ENCODE peak calls at places on chromosomes 11 and 22, in seven cellular contexts. A is A549, N is lung, I is breast epithelium, H is neural progenitor cell, J is left lung, D is cardiac muscle cell. U is an unnamed sample. For H3K9me3, the result is how much of the 10 kb centered on the place peaks cover.

GRCh38 chr11:62547691-62548281 is 1.2 kb upstream of the AHNAK start:
- DNase-seq in A (peak), N (no peak), I (peak), H (peak), J (no peak), D (peak), U (no peak)

GRCh38 chr11:32659672-32660071 is 76.0 kb downstream of the EIF3M start:
- DNase-seq in A (no peak), N (no peak), I (no peak), H (no peak), J (no peak), D (no peak), U (no peak)

GRCh38 chr11:32713496-32713895 is 81.0 kb downstream of the CCDC73 start:
- DNase-seq in A (peak), N (no peak), I (no peak), H (peak), J (no peak), D (peak), U (no peak)

GRCh38 chr22:37007666-37008065 is 11.6 kb downstream of the TST start:
- DNase-seq in A (no peak), N (no peak), I (no peak), H (peak), J (no peak), D (no peak), U (no peak)

GRCh38 chr11:35526370-35526792 is 965 bp upstream of the PAMR1 start:
- DNase-seq in A (peak), N (no peak), I (no peak), H (peak), J (no peak), D (no peak), U (no peak)

GRCh38 chr22:29320546-29320945 is 5.0 kb upstream of the RASL10A start:
- DNase-seq in A (no peak), N (no peak), I (no peak), H (no peak), J (no peak), D (no peak), U (no peak)

GRCh38 chr11:69840371-69841169 is 21.4 kb upstream of the FGF3 start:
- DNase-seq in A (no peak), N (no peak), I (no peak), H (peak), J (no peak), D (no peak), U (no peak)

GRCh38 chr11:46345881-46346484 is 1.3 kb upstream of the DGKZ start:
- DNase-seq in A (no peak), N (no peak), I (no peak), H (no peak), J (no peak), D (no peak), U (no peak)

GRCh38 chr22:43007519-43008102 is 7.3 kb downstream of the PACSIN2 start:
- DNase-seq in A (no peak), N (peak), I (no peak), H (no peak), J (no peak), D (peak), U (no peak)

GRCh38 chr11:44730775-44731174 is 4.0 kb downstream of the TSPAN18 start:
- DNase-seq in A (no peak), N (no peak), I (no peak), H (no peak), J (no peak), D (no peak), U (no peak)

GRCh38 chr22:23832226-23833016 is 6.4 kb downstream of the DERL3 start:
- DNase-seq in A (no peak), N (no peak), I (no peak), H (no peak), J (peak), D (no peak), U (no peak)

GRCh38 chr11:47917643-47918369 is 62.6 kb upstream of the PTPRJ start:
- DNase-seq in A (peak), N (peak), I (peak), H (no peak), J (peak), D (peak), U (no peak)

GRCh38 chr11:46361283-46362145 is 14.3 kb downstream of the DGKZ start:
- DNase-seq in A (no peak), N (peak), I (no peak), H (no peak), J (peak), D (peak), U (no peak)

GRCh38 chr11:124895471-124895971 is 2.1 kb downstream of the ROBO4 start:
- DNase-seq in A (no peak), N (no peak), I (no peak), H (no peak), J (no peak), D (no peak), U (no peak)

GRCh38 chr11:93655047-93655446 is 6.4 kb upstream of the CEP295 start:
- DNase-seq in A (no peak), N (no peak), I (no peak), H (no peak), J (no peak), D (no peak), U (no peak)

GRCh38 chr11:86219291-86220193 is 25.0 kb upstream of the EED start:
- DNase-seq in A (no peak), N (no peak), I (no peak), H (no peak), J (no peak), D (no peak), U (no peak)

GRCh38 chr11:121138259-121138658 is 37.2 kb downstream of the TECTA start:
- DNase-seq in A (no peak), N (no peak), I (no peak), H (no peak), J (no peak), D (no peak), U (no peak)

GRCh38 chr11:115720537-115721308 is 216.5 kb upstream of the CADM1 start:
- DNase-seq in A (no peak), N (no peak), I (no peak), H (no peak), J (no peak), D (peak), U (no peak)

GRCh38 chr22:31046591-31047226 is 34.4 kb upstream of the SMTN start:
- DNase-seq in A (no peak), N (peak), I (no peak), H (no peak), J (no peak), D (peak), U (no peak)

GRCh38 chr11:34546511-34547206 is 33.1 kb upstream of the ELF5 start:
- DNase-seq in A (no peak), N (no peak), I (no peak), H (peak), J (no peak), D (no peak), U (no peak)

GRCh38 chr11:75204685-75205667 is 35.6 kb upstream of the TPBGL start:
- DNase-seq in A (peak), N (peak), I (peak), H (peak), J (peak), D (peak), U (peak)

GRCh38 chr22:48035897-48036296 is 1273.4 kb downstream of the TBC1D22A start:
- DNase-seq in A (no peak), N (no peak), I (no peak), H (no peak), J (no peak), D (no peak), U (no peak)

GRCh38 chr22:48042621-48043395 is 1280.4 kb downstream of the TBC1D22A start:
- DNase-seq in A (no peak), N (no peak), I (no peak), H (no peak), J (no peak), D (no peak), U (no peak)

GRCh38 chr22:48044484-48045060 is 1282.1 kb downstream of the TBC1D22A start:
- DNase-seq in A (no peak), N (no peak), I (no peak), H (no peak), J (no peak), D (no peak), U (no peak)

GRCh38 chr22:48037618-48038017 is 1275.2 kb downstream of the TBC1D22A start:
- DNase-seq in A (no peak), N (no peak), I (no peak), H (no peak), J (no peak), D (no peak), U (no peak)

DNA sequence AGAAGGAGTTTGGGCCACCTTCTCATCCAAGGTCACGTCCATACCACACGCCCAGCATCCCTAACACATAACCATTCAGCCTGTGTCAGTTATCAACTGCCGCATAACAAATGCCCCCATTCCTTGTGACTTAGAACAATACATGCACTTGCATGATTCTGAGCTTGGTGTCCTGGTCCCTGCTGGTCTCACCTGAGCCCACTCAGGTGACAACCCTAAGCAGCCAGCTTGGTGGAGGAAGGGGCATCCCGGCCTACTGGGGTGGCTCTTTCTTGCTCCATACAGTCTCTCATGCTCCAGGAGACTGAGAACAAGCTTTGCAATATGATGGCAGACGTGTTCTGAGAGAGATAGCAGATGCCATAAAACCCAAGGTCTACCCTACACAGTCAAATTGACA is 1276.9 kb downstream of the TBC1D22A start:
- DNase-seq in A (no peak), N (no peak), I (no peak), H (no peak), J (no peak), D (no peak), U (no peak)
- H3K9me3 ChIP-seq in A (under half), N (under half), I (under half), H (under half), J (under half), D (under half), U (under half)

GRCh38 chr11:58863697-58864096 is 19.2 kb upstream of the GLYATL2 start:
- DNase-seq in A (no peak), N (no peak), I (no peak), H (no peak), J (no peak), D (no peak), U (no peak)
- H3K9me3 ChIP-seq in A (under half), N (under half), I (under half), H (under half), J (under half), D (under half), U (under half)

GRCh38 chr22:26804315-26804714 is 146.9 kb downstream of the MIAT start:
- DNase-seq in A (no peak), N (no peak), I (no peak), H (no peak), J (no peak), D (no peak), U (no peak)
- H3K9me3 ChIP-seq in A (under half), N (under half), I (under half), H (under half), J (under half), D (under half), U (under half)

GRCh38 chr22:47257566-47257965 is 495.1 kb downstream of the TBC1D22A start:
- DNase-seq in A (no peak), N (no peak), I (no peak), H (no peak), J (no peak), D (no peak), U (no peak)

GRCh38 chr22:47259990-47260389 is 497.5 kb downstream of the TBC1D22A start:
- DNase-seq in A (peak), N (no peak), I (no peak), H (no peak), J (no peak), D (no peak), U (no peak)

GRCh38 chr22:47266329-47266728 is 503.9 kb downstream of the TBC1D22A start:
- DNase-seq in A (no peak), N (no peak), I (no peak), H (no peak), J (no peak), D (no peak), U (no peak)

GRCh38 chr22:47259049-47259448 is 496.6 kb downstream of the TBC1D22A start:
- DNase-seq in A (no peak), N (no peak), I (no peak), H (no peak), J (no peak), D (no peak), U (no peak)

DNA sequence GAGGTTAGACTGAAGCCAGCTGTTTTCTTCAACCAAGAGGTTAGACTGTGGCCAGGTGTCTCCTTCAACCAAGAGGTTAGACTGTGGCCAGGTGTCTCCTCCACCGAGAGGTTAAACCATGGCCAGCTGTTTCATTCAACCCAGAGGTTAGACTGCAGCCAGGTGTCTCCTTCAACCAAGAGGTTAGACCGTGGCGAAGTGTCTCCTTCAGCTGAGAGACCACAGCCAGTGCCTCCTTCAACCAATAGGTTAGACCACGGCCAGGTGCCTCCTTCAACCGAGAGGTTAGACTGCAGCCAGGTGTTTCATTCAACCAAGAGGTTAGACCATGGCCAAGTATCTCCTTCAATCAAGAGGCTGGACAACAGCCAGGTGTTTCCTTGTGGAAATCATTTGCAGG is 498.1 kb downstream of the TBC1D22A start:
- DNase-seq in A (no peak), N (no peak), I (no peak), H (no peak), J (no peak), D (no peak), U (no peak)
- H3K9me3 ChIP-seq in A (under half), N (under half), I (under half), H (under half), J (under half), D (under half), U (under half)

GRCh38 chr11:4093519-4094347 is 866 bp upstream of the RRM1 start:
- DNase-seq in A (no peak), N (no peak), I (no peak), H (no peak), J (no peak), D (no peak), U (no peak)
- H3K9me3 ChIP-seq in A (under half), N (under half), I (under half), H (under half), J (under half), D (under half), U (under half)

DNA sequence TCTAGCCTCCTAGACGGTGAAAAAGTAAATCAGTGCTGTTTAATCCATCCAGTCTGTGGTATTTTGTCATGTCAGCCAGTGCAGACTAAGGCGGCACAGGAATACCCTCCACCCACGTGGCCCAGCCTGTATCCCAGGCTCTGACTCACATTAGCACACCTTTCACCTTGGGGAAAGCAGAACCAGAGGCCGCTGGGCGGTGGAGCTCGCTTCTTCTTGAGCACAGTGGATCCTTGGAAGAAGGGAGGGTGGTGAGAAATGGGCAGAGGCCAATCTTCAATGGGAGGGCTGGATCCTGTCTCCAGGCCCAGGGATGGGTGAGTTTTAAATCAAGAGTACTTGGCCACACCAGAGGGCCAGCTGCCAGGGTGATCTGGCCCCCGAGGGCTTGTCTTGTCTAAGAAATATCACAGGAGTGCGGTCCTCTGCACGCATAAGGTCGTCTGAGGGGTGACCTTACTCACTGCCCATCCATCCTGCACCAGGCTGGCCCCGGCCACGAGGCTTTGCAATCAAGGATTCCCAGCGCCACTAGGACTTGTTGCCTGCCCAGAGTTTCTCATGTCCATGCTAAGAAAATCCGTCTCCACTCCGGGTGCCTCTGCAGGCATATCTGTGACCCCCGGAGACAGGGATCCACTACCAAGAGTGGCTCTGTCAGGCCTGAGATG is 658.5 kb downstream of the BRD1 start:
- DNase-seq in A (no peak), N (no peak), I (no peak), H (no peak), J (no peak), D (no peak), U (no peak)
- H3K9me3 ChIP-seq in A (under half), N (under half), I (under half), H (under half), J (under half), D (under half), U (under half)

GRCh38 chr11:102436546-102436945 is 16.0 kb downstream of the TMEM123 start:
- DNase-seq in A (no peak), N (no peak), I (no peak), H (no peak), J (no peak), D (no peak), U (no peak)

GRCh38 chr11:102437727-102438126 is 14.8 kb downstream of the TMEM123 start:
- DNase-seq in A (no peak), N (no peak), I (no peak), H (no peak), J (no peak), D (no peak), U (no peak)

GRCh38 chr11:102438311-102439062 is 14.1 kb downstream of the TMEM123 start:
- DNase-seq in A (no peak), N (no peak), I (no peak), H (no peak), J (peak), D (no peak), U (no peak)

GRCh38 chr11:102437026-102437425 is 15.5 kb downstream of the TMEM123 start:
- DNase-seq in A (no peak), N (no peak), I (no peak), H (no peak), J (no peak), D (no peak), U (no peak)

GRCh38 chr11:102435688-102436087 is 16.9 kb downstream of the TMEM123 start:
- DNase-seq in A (no peak), N (no peak), I (no peak), H (no peak), J (no peak), D (no peak), U (no peak)
- H3K9me3 ChIP-seq in A (under half), N (under half), I (under half), H (under half), J (under half), D (under half), U (under half)

DNA sequence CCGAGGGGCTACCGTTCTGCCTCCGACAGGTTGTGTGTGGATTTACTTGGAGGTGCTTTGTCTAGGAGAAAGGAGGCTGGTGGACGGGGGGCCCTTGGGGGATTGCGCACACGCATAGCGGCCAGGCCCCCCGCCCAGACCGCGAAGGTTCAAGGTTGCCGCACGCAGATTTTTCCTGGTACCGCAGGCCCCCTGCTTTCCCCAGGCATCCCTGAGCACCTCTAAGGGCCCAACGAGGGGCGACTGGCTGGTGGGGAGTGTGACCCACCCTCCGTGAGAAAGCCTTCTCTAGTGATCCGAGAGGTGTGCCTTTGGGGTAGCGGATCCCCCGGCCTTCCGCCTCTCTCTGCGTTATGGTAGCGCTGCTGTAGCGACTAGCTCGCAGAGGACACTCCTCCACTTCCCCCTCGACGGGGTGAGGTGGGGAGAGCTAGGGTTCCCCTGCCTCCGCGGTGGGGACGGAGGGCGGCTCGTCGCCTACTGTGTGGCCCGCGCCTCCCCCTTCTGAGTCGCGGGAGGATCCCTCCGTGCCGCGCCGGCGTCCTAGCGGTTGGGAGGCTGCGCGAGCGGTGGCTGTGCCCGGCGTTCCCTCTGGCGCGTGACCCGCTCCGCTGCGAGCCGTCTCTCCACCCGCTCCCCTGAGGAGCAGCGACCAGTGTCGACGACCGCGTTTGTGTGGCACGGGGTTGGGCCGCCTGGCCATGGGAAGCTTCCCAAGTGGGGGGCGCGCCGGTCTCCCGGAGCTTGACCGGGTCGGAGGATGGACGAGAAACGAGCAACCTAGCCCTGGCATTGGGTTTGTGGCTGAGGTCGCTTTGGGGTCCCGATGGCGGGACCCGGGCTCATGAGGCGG is 3900.0 kb upstream of the OR11H1 start:
- DNase-seq in A (no peak), N (no peak), I (no peak), H (no peak), J (peak), D (no peak), U (no peak)
- H3K9me3 ChIP-seq in A (under half), N (under half), I (half or more), H (under half), J (under half), D (under half), U (under half)